ENCODE peak calls at places on chromosomes 6 and 20, in four cellular contexts. One of them, this sample, is unnamed.
A peak's percentile ranks its signal among the peaks of the same experiment; 100 is the strongest.

GRCh38 chr20:1331101-1331500 is 2.2 kb upstream of the SDCBP2 start:
- DNase-seq in AG04450: no peak
- DNase-seq in kidney: no peak
- DNase-seq in brain microvascular endothelial cell: no peak
- DNase-seq in this sample: no peak

GRCh38 chr20:21237956-21238355 is 65.2 kb upstream of the XRN2 start:
- DNase-seq in AG04450: no peak
- DNase-seq in kidney: no peak
- DNase-seq in brain microvascular endothelial cell: no peak
- DNase-seq in this sample: no peak

GRCh38 chr20:13029687-13030510 is 21.1 kb downstream of the SPTLC3 start:
- DNase-seq in AG04450: peak; percentile 51
- DNase-seq in kidney: no peak
- DNase-seq in brain microvascular endothelial cell: peak; percentile 93
- DNase-seq in this sample: peak; percentile 90

GRCh38 chr6:141675957-141676356 is 456.8 kb upstream of the GJE1 start:
- DNase-seq in AG04450: no peak
- DNase-seq in kidney: no peak
- DNase-seq in brain microvascular endothelial cell: no peak
- DNase-seq in this sample: peak; percentile 1

GRCh38 chr6:129015721-129016120 is 132.8 kb downstream of the LAMA2 start:
- DNase-seq in AG04450: no peak
- DNase-seq in kidney: no peak
- DNase-seq in brain microvascular endothelial cell: no peak
- DNase-seq in this sample: no peak

GRCh38 chr6:52990342-52990741 is 4.7 kb downstream of the GSTA4 start:
- DNase-seq in AG04450: no peak
- DNase-seq in kidney: no peak
- DNase-seq in brain microvascular endothelial cell: no peak
- DNase-seq in this sample: no peak

GRCh38 chr6:11631008-11631407 is 93.5 kb downstream of the TMEM170B start:
- DNase-seq in AG04450: no peak
- DNase-seq in kidney: no peak
- DNase-seq in brain microvascular endothelial cell: no peak
- DNase-seq in this sample: no peak

GRCh38 chr6:69865126-69865525 is 1.2 kb upstream of the COL19A1 start:
- DNase-seq in AG04450: no peak
- DNase-seq in kidney: no peak
- DNase-seq in brain microvascular endothelial cell: peak; percentile 27
- DNase-seq in this sample: peak; percentile 39

GRCh38 chr6:146543940-146544661 is 468 bp downstream of the RAB32 start:
- DNase-seq in AG04450: no peak
- DNase-seq in kidney: peak; percentile 87
- DNase-seq in brain microvascular endothelial cell: peak; percentile 37
- DNase-seq in this sample: no peak

GRCh38 chr20:50348118-50348517 is 157.5 kb downstream of the CEBPB start:
- DNase-seq in AG04450: no peak
- DNase-seq in kidney: no peak
- DNase-seq in brain microvascular endothelial cell: no peak
- DNase-seq in this sample: no peak

GRCh38 chr6:113586966-113587699 is 270.0 kb upstream of the MARCKS start:
- DNase-seq in AG04450: no peak
- DNase-seq in kidney: no peak
- DNase-seq in brain microvascular endothelial cell: no peak
- DNase-seq in this sample: no peak

GRCh38 chr20:32439132-32439829 is 81.2 kb downstream of the ASXL1 start:
- DNase-seq in AG04450: peak; percentile 37
- DNase-seq in kidney: no peak
- DNase-seq in brain microvascular endothelial cell: peak; percentile 75
- DNase-seq in this sample: peak; percentile 62

GRCh38 chr6:47737406-47737805 is 39.0 kb downstream of the ADGRF4 start:
- DNase-seq in AG04450: no peak
- DNase-seq in kidney: no peak
- DNase-seq in brain microvascular endothelial cell: no peak
- DNase-seq in this sample: no peak

GRCh38 chr20:46375771-46376170 is 30.6 kb downstream of the ELMO2 start:
- DNase-seq in AG04450: no peak
- DNase-seq in kidney: no peak
- DNase-seq in brain microvascular endothelial cell: no peak
- DNase-seq in this sample: peak; percentile 11

GRCh38 chr6:43724914-43725642 is 37.5 kb upstream of the MRPS18A start:
- DNase-seq in AG04450: peak; percentile 63
- DNase-seq in kidney: peak; percentile 88
- DNase-seq in brain microvascular endothelial cell: peak; percentile 60
- DNase-seq in this sample: peak; percentile 99

GRCh38 chr6:27630727-27631613 is 158.1 kb upstream of the ZNF184 start:
- DNase-seq in AG04450: no peak
- DNase-seq in kidney: no peak
- DNase-seq in brain microvascular endothelial cell: peak; percentile 82
- DNase-seq in this sample: no peak

GRCh38 chr6:33430991-33431879 is 11.4 kb downstream of the SYNGAP1 start:
- DNase-seq in AG04450: no peak
- DNase-seq in kidney: peak; percentile 90
- DNase-seq in brain microvascular endothelial cell: peak; percentile 61
- DNase-seq in this sample: no peak

GRCh38 chr20:41145821-41146620 is 8.7 kb downstream of the PLCG1 start:
- DNase-seq in AG04450: no peak
- DNase-seq in kidney: peak; percentile 71
- DNase-seq in brain microvascular endothelial cell: no peak
- DNase-seq in this sample: no peak

GRCh38 chr6:5893295-5893694 is 113.4 kb downstream of the NRN1 start:
- DNase-seq in AG04450: no peak
- DNase-seq in kidney: no peak
- DNase-seq in brain microvascular endothelial cell: no peak
- DNase-seq in this sample: no peak

GRCh38 chr6:63660737-63661136 is 25.1 kb downstream of the PHF3 start:
- DNase-seq in AG04450: no peak
- DNase-seq in kidney: no peak
- DNase-seq in brain microvascular endothelial cell: no peak
- DNase-seq in this sample: no peak

GRCh38 chr6:44116643-44117382 is 10.4 kb downstream of the MRPL14 start:
- DNase-seq in AG04450: peak; percentile 62
- DNase-seq in kidney: no peak
- DNase-seq in brain microvascular endothelial cell: peak; percentile 87
- DNase-seq in this sample: peak; percentile 58

DNA sequence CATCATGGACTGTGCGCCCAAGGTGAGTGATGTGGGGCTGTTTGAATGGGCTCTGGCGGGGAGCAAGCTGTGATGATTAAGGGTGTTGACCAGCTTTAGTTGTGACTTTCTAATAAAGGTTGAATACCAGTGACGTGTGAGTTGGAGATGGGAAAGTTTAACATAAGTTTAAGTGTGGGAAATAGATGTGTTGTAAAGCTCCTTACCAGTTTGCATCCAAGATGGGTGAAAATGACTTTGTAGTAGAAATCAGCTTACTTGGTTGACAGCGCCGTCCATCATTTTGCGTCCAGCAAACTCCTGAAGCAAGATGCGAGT is 372 bp downstream of the CASS4 start:
- DNase-seq in AG04450: no peak
- DNase-seq in kidney: no peak
- DNase-seq in brain microvascular endothelial cell: no peak
- DNase-seq in this sample: no peak
- H3K4me3 ChIP-seq in AG04450: peak overlapping the region; percentile 66
- H3K4me3 ChIP-seq in kidney: peak overlapping the region; percentile 40
- H3K4me3 ChIP-seq in brain microvascular endothelial cell: no peak overlapping the region
- H3K4me3 ChIP-seq in this sample: no peak overlapping the region

GRCh38 chr6:41732601-41733348 is 2.6 kb downstream of the TFEB start:
- DNase-seq in AG04450: no peak
- DNase-seq in kidney: no peak
- DNase-seq in brain microvascular endothelial cell: no peak
- DNase-seq in this sample: no peak
- H3K4me3 ChIP-seq in AG04450: peak overlapping the region; percentile 72
- H3K4me3 ChIP-seq in kidney: peak overlapping the region; percentile 77
- H3K4me3 ChIP-seq in brain microvascular endothelial cell: peak overlapping the region; percentile 73
- H3K4me3 ChIP-seq in this sample: no peak overlapping the region

DNA sequence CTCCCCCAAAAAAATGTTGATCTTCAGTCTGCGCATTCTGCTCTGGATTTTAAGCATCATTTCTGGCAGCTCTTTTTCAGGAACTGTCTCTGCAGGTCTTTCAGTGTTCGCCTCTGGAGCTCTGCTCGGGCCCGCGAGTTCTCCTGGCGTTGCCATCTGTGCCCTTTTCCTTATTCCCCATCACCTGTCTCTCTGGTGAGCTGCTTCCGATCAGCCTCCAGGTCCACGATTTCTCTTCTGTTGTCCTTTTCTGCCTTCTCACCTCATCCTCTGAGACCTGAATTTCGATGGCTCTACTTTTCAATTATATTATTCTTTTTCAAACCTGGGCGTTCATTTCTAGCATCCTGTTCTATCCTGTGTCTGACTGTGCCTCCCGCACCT is 590 bp upstream of the MAP1LC3A start:
- DNase-seq in AG04450: no peak
- DNase-seq in kidney: no peak
- DNase-seq in brain microvascular endothelial cell: no peak
- DNase-seq in this sample: no peak
- H3K4me3 ChIP-seq in AG04450: peak overlapping the region; percentile 71
- H3K4me3 ChIP-seq in kidney: peak overlapping the region; percentile 86
- H3K4me3 ChIP-seq in brain microvascular endothelial cell: peak overlapping the region; percentile 71
- H3K4me3 ChIP-seq in this sample: peak overlapping the region; percentile 60

GRCh38 chr6:142941018-142941417 is 4.0 kb downstream of the HIVEP2 start:
- DNase-seq in AG04450: no peak
- DNase-seq in kidney: no peak
- DNase-seq in brain microvascular endothelial cell: no peak
- DNase-seq in this sample: no peak

GRCh38 chr6:142940487-142940886 is 4.5 kb downstream of the HIVEP2 start:
- DNase-seq in AG04450: no peak
- DNase-seq in kidney: no peak
- DNase-seq in brain microvascular endothelial cell: peak; percentile 74
- DNase-seq in this sample: no peak

GRCh38 chr6:142943746-142944125 is 1.2 kb downstream of the HIVEP2 start:
- DNase-seq in AG04450: no peak
- DNase-seq in kidney: peak; percentile 74
- DNase-seq in brain microvascular endothelial cell: no peak
- DNase-seq in this sample: no peak

GRCh38 chr6:142942805-142943227 is 2.2 kb downstream of the HIVEP2 start:
- DNase-seq in AG04450: no peak
- DNase-seq in kidney: no peak
- DNase-seq in brain microvascular endothelial cell: no peak
- DNase-seq in this sample: no peak

DNA sequence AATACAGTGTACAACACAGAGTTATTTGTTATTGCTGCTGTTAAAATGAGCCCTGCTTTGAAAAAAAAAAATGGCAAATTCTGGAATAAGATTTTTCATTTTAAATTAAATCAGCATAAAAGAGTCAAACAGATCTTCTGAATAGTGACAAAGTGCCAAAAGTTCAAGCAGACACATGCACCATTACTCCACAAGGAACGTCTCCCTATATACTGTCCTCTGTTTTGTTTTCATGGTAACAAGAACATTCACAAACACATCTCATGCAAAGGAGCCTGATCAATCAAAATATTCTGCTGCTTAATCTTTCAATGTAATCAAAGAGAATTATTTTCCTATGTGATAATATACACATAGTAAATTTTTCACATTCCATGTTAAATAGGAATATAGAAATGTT is 2.7 kb downstream of the HIVEP2 start:
- DNase-seq in AG04450: no peak
- DNase-seq in kidney: no peak
- DNase-seq in brain microvascular endothelial cell: no peak
- DNase-seq in this sample: no peak
- H3K4me3 ChIP-seq in AG04450: no peak overlapping the region
- H3K4me3 ChIP-seq in kidney: no peak overlapping the region
- H3K4me3 ChIP-seq in brain microvascular endothelial cell: no peak overlapping the region
- H3K4me3 ChIP-seq in this sample: no peak overlapping the region

GRCh38 chr20:59958123-59958522 is at the start of gene CDH26:
- DNase-seq in AG04450: no peak
- DNase-seq in kidney: no peak
- DNase-seq in brain microvascular endothelial cell: no peak
- DNase-seq in this sample: no peak
- H3K4me3 ChIP-seq in AG04450: no peak within 1 kb of the TSS
- H3K4me3 ChIP-seq in kidney: no peak within 1 kb of the TSS
- H3K4me3 ChIP-seq in brain microvascular endothelial cell: no peak within 1 kb of the TSS
- H3K4me3 ChIP-seq in this sample: no peak within 1 kb of the TSS

DNA sequence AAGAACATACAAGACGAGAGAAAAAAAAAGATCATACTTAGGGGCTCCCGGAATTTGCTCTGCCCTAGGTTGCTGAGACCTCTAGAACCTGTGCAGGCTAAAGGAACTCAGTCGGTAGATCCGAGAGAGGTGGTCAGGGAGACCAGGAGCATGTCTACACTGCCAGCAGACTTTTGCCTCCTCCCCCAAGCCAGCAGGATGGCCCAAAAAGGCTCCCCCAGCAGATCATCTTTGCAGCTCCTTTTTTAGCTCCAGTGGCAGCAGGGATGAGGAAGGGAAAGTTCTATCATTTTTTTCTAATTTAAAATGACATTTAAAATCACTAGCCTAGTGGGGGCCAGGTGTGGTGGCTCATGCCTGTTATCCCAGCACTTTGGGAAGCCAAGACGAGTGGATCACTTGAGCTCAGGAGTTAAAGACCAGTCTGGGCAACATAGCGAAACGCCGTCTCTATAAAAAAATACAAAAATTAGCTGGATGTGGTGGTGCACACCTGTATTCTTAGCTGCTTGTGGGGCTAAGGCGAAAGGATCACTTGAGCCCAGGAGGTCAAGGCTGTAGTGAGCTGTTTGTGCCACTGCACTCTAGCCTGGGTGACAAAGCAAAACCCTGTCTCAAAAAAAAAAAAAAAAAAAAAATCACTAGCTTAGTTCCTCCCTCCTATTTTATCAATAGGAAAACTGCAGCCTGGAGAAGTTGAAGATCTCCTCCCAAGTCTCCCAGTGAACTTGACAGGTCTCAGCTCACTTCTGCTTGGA is 69.3 kb upstream of the MYL9 start:
- DNase-seq in AG04450: no peak
- DNase-seq in kidney: no peak
- DNase-seq in brain microvascular endothelial cell: no peak
- DNase-seq in this sample: no peak
- H3K4me3 ChIP-seq in AG04450: no peak overlapping the region
- H3K4me3 ChIP-seq in kidney: no peak overlapping the region
- H3K4me3 ChIP-seq in brain microvascular endothelial cell: no peak overlapping the region
- H3K4me3 ChIP-seq in this sample: no peak overlapping the region